ENCODE peak calls at places on chromosomes 3 and 15, in nine cellular contexts. R is HCT116; E is pancreas; P is adrenal gland; V is brain microvascular endothelial cell; F is uterus; A is A549; C is mammary epithelial cell; B is CD4-positive, alpha-beta T cell. M is an unnamed sample.
A peak's percentile ranks its signal among the peaks of the same experiment; 100 is the strongest.

GRCh38 chr3:50237133-50237651 is 1.2 kb downstream of the GNAI2 start:
- DNase-seq in V (no peak), E (no peak), R (no peak), C (peak; percentile 41), A (no peak), F (no peak), B (no peak), P (no peak), M (no peak)

GRCh38 chr3:105398407-105398806 is 31.7 kb downstream of the ALCAM start:
- DNase-seq in E (no peak), F (no peak), P (no peak), B (no peak), C (no peak), V (no peak), A (no peak), R (no peak), M (no peak)

GRCh38 chr15:92625297-92625980 is 30.1 kb downstream of the FAM174B start:
- DNase-seq in A (no peak), C (peak; percentile 36), P (no peak), B (no peak), V (peak; percentile 81), F (no peak), E (no peak), R (no peak), M (no peak)

GRCh38 chr3:171970301-171970788 is 69.0 kb upstream of the FNDC3B start:
- DNase-seq in B (no peak), A (no peak), R (no peak), F (no peak), P (no peak), E (no peak), V (peak; percentile 9), C (no peak), M (no peak)

GRCh38 chr3:108566599-108566998 is 22.6 kb downstream of the CIP2A start:
- DNase-seq in B (no peak), P (no peak), C (no peak), F (no peak), A (no peak), R (no peak), V (no peak), E (no peak), M (no peak)

GRCh38 chr3:65444448-65444815 is 594.3 kb downstream of the MAGI1 start:
- DNase-seq in F (no peak), P (no peak), V (no peak), B (no peak), R (no peak), A (no peak), C (no peak), E (no peak), M (no peak)

GRCh38 chr3:170980399-170980798 is 46.1 kb downstream of the SLC2A2 start:
- DNase-seq in E (no peak), A (no peak), C (no peak), R (no peak), P (no peak), V (no peak), B (no peak), F (no peak), M (no peak)

GRCh38 chr3:187183210-187183862 is 13.9 kb upstream of the RTP1 start:
- DNase-seq in V (no peak), B (no peak), A (no peak), E (no peak), P (no peak), R (no peak), C (peak; percentile 79), F (no peak), M (no peak)

GRCh38 chr3:59192473-59192872 is 142.6 kb upstream of the CFAP20DC start:
- DNase-seq in B (no peak), C (peak; percentile 94), V (peak; percentile 0), F (no peak), A (no peak), E (no peak), R (no peak), P (no peak), M (no peak)

GRCh38 chr3:15331606-15332404 is 581 bp downstream of the SH3BP5 start:
- DNase-seq in P (peak; percentile 71), F (peak; percentile 52), E (peak; percentile 28), A (peak; percentile 19), V (no peak), B (peak; percentile 21), R (no peak), C (peak; percentile 27), M (peak; percentile 72)

GRCh38 chr3:186476044-186476468 is 68.1 kb downstream of the CRYGS start:
- DNase-seq in A (no peak), V (no peak), F (no peak), R (no peak), B (no peak), E (peak; percentile 27), P (no peak), C (peak; percentile 48), M (no peak)

GRCh38 chr3:109098245-109098644 is 19.7 kb downstream of the MORC1 start:
- DNase-seq in V (no peak), A (peak; percentile 15), C (peak; percentile 16), R (peak; percentile 50), F (no peak), P (no peak), E (peak; percentile 36), B (no peak), M (no peak)

GRCh38 chr3:39362812-39363211 is 20.4 kb upstream of the SLC25A38 start:
- DNase-seq in F (no peak), V (no peak), P (no peak), R (no peak), E (no peak), C (no peak), A (no peak), B (no peak), M (no peak)

GRCh38 chr15:70197318-70197944 is 99.7 kb upstream of the TLE3 start:
- DNase-seq in B (no peak), C (peak; percentile 79), R (no peak), A (no peak), P (no peak), E (no peak), V (no peak), F (no peak), M (peak; percentile 9)

GRCh38 chr3:197456271-197457091 is 99.3 kb downstream of the BDH1 start:
- DNase-seq in F (peak; percentile 81), C (peak; percentile 73), E (peak; percentile 79), R (peak; percentile 54), P (peak; percentile 91), A (peak; percentile 28), V (peak; percentile 92), B (peak; percentile 38), M (peak; percentile 86)

GRCh38 chr3:197458179-197458707 is 97.5 kb downstream of the BDH1 start:
- DNase-seq in E (no peak), V (no peak), A (peak; percentile 53), R (no peak), C (peak; percentile 32), F (no peak), B (no peak), P (no peak), M (no peak)

GRCh38 chr3:197450295-197450694 is 105.5 kb downstream of the BDH1 start:
- DNase-seq in A (no peak), F (no peak), B (no peak), R (no peak), C (no peak), V (no peak), E (no peak), P (no peak), M (no peak)

GRCh38 chr3:197458906-197459470 is 96.8 kb downstream of the BDH1 start:
- DNase-seq in A (no peak), F (no peak), R (no peak), C (no peak), P (no peak), E (no peak), V (no peak), B (no peak), M (no peak)

DNA sequence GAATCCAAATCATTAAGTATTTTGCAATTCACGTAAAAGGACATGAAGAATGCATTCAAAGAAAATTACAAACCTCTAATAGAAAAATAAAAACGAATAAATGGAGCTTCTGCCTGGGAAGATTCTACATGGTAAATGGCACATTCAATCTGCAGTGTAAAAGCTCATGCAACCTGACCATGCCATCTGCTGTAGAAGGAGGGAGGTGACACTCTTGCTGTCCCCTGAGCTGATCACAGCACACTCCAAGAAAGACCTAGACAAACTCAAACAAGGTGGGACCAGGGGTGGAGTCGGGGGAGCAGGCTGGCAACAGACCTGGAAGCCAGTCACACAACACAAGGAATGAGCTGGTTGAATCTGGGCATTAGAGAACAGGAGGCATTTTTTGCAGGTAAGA is 101.8 kb downstream of the BDH1 start:
- DNase-seq in F (no peak), P (no peak), R (peak; percentile 21), E (no peak), B (no peak), A (no peak), C (no peak), V (no peak), M (no peak)
- TF ChIP-seq CTCF in F (no peak), P (peak; percentile 47), R (peak; percentile 43), E (no peak), B (no peak), A (peak; percentile 18), C (peak; percentile 3), V (peak; percentile 49), M (peak; percentile 15)

GRCh38 chr15:73941044-73941443 is 14.8 kb downstream of the LOXL1 start:
- DNase-seq in R (no peak), E (no peak), C (no peak), B (no peak), P (no peak), V (peak; percentile 94), A (no peak), F (no peak), M (no peak)
- H3K27ac ChIP-seq in R (no peak overlapping the region), E (no peak overlapping the region), C (no peak overlapping the region), B (no peak overlapping the region), P (peak overlapping the region; percentile 76), V (peak overlapping the region; percentile 75), A (no peak overlapping the region), F (peak overlapping the region; percentile 34), M (no peak overlapping the region)

GRCh38 chr15:52163321-52164190 is 27.6 kb downstream of the GNB5 start:
- DNase-seq in E (no peak), B (no peak), F (no peak), R (no peak), A (no peak), C (no peak), V (no peak), P (no peak), M (no peak)
- TF ChIP-seq CTCF in E (no peak), B (peak; percentile 19), F (no peak), R (peak; percentile 56), A (peak; percentile 18), C (no peak), V (peak; percentile 49), P (peak; percentile 15), M (no peak)

GRCh38 chr15:45431502-45431901 is 53.2 kb upstream of the GATM start:
- DNase-seq in V (no peak), C (no peak), E (no peak), F (no peak), P (no peak), A (no peak), B (no peak), R (no peak), M (no peak)

GRCh38 chr15:45434168-45434567 is 55.8 kb upstream of the GATM start:
- DNase-seq in C (no peak), B (no peak), V (no peak), P (no peak), A (no peak), E (no peak), R (no peak), F (no peak), M (no peak)

GRCh38 chr15:45439521-45439931 is 61.2 kb upstream of the GATM start:
- DNase-seq in B (no peak), V (no peak), P (no peak), C (no peak), R (no peak), A (no peak), F (no peak), E (no peak), M (no peak)

GRCh38 chr15:45429974-45430792 is 51.8 kb upstream of the GATM start:
- DNase-seq in V (peak; percentile 29), F (peak; percentile 39), E (peak; percentile 80), B (peak; percentile 80), R (no peak), C (peak; percentile 39), P (peak; percentile 80), A (peak; percentile 34), M (peak; percentile 57)

GRCh38 chr15:45435124-45435903 is 57.0 kb upstream of the GATM start:
- DNase-seq in F (no peak), R (no peak), C (no peak), A (no peak), B (no peak), V (no peak), P (no peak), E (no peak), M (no peak)
- H3K27ac ChIP-seq in F (no peak overlapping the region), R (no peak overlapping the region), C (no peak overlapping the region), A (no peak overlapping the region), B (no peak overlapping the region), V (no peak overlapping the region), P (no peak overlapping the region), E (no peak overlapping the region), M (no peak overlapping the region)

M was measured in heart left ventricle.